ENCODE peak calls at places on chromosomes 11 and 22, in five cellular contexts. W is activated gamma-delta T cell treated with Interleukin-2 at 50 U/mL for 16 hours, N is fibroblast of pulmonary artery, E is HS-27A, Q is iPS-NIHi11. H is an unnamed sample.

GRCh38 chr11:16891964-16892363 is 122.2 kb downstream of the PLEKHA7 start:
- DNase-seq in W (no peak), N (peak; percentile 18), E (peak; percentile 92), Q (no peak), H (peak; percentile 44)

GRCh38 chr11:2512431-2513407 is 67.9 kb downstream of the KCNQ1 start:
- DNase-seq in W (no peak), N (no peak), E (no peak), Q (peak; percentile 10), H (no peak)

GRCh38 chr11:130407978-130408377 is 20.4 kb downstream of the ADAMTS8 start:
- DNase-seq in W (no peak), N (peak; percentile 50), E (no peak), Q (no peak), H (peak; percentile 34)

GRCh38 chr11:69048056-69048717 is 545 bp upstream of the TPCN2 start:
- DNase-seq in W (no peak), N (no peak), E (no peak), Q (no peak), H (no peak)

GRCh38 chr22:35914665-35915476 is 113.8 kb downstream of the RBFOX2 start:
- DNase-seq in W (no peak), N (peak; percentile 92), E (peak; percentile 51), Q (peak; percentile 86), H (peak; percentile 95)

GRCh38 chr11:100930185-100930778 is 199.3 kb downstream of the PGR start:
- DNase-seq in W (no peak), N (peak; percentile 84), E (no peak), Q (peak; percentile 52), H (peak; percentile 88)

GRCh38 chr11:119509969-119510401 is 87.0 kb upstream of the THY1 start:
- DNase-seq in W (no peak), N (peak; percentile 83), E (peak; percentile 57), Q (no peak), H (peak; percentile 86)

GRCh38 chr22:37981282-37982011 is 2.9 kb downstream of the SOX10 start:
- DNase-seq in W (no peak), N (no peak), E (no peak), Q (no peak), H (no peak)

GRCh38 chr11:134069426-134069921 is 602 bp downstream of the JAM3 start:
- DNase-seq in W (no peak), N (peak; percentile 31), E (no peak), Q (peak; percentile 44), H (peak; percentile 29)